ENCODE peak calls at places on chromosomes 6 and 20, in six cellular contexts. B is HepG2, P is GM12891, A is K562, G is H1, Z is GM12878. N is an unnamed sample.

GRCh38 chr6:137978252-137978896 is 111.3 kb downstream of the TNFAIP3 start:
- DNase-seq in B (no peak), P (no peak), A (peak; percentile 83), G (no peak), Z (peak; percentile 48), N (no peak)

GRCh38 chr6:31401403-31401802 is 2.0 kb upstream of the MICA start:
- DNase-seq in B (peak; percentile 69), P (no peak), A (peak; percentile 68), G (no peak), Z (no peak), N (no peak)

GRCh38 chr6:23036401-23036983 is 467.1 kb downstream of the HDGFL1 start:
- DNase-seq in B (no peak), P (no peak), A (no peak), G (no peak), Z (no peak), N (no peak)

GRCh38 chr6:128370072-128370471 is 150.3 kb downstream of the PTPRK start:
- DNase-seq in B (peak; percentile 43), P (no peak), A (no peak), G (no peak), Z (no peak), N (no peak)

GRCh38 chr6:38034269-38034914 is 214.9 kb downstream of the ZFAND3 start:
- DNase-seq in B (peak; percentile 18), P (no peak), A (peak; percentile 18), G (no peak), Z (no peak), N (no peak)

GRCh38 chr6:167687035-167687720 is 139.5 kb upstream of the AFDN start:
- DNase-seq in B (no peak), P (no peak), A (no peak), G (no peak), Z (no peak), N (no peak)

GRCh38 chr20:31680286-31681127 is 42.2 kb downstream of the BCL2L1 start:
- DNase-seq in B (no peak), P (no peak), A (no peak), G (no peak), Z (no peak), N (no peak)

GRCh38 chr6:87918461-87918941 is 129.1 kb upstream of the SPACA1 start:
- DNase-seq in B (no peak), P (no peak), A (no peak), G (no peak), Z (no peak), N (no peak)

GRCh38 chr20:4893709-4894108 is 107.6 kb downstream of the SLC23A2 start:
- DNase-seq in B (no peak), P (no peak), A (no peak), G (no peak), Z (no peak), N (no peak)

GRCh38 chr6:109460161-109460830 is 4.7 kb upstream of the MICAL1 start:
- DNase-seq in B (no peak), P (no peak), A (no peak), G (no peak), Z (no peak), N (no peak)

GRCh38 chr6:1382331-1382882 is 7.0 kb upstream of the FOXF2 start:
- DNase-seq in B (no peak), P (no peak), A (no peak), G (peak; percentile 78), Z (no peak), N (no peak)

GRCh38 chr20:44218441-44218840 is 7.9 kb upstream of the OSER1 start:
- DNase-seq in B (no peak), P (no peak), A (no peak), G (no peak), Z (no peak), N (no peak)

GRCh38 chr20:44215125-44215524 is 4.6 kb upstream of the OSER1 start:
- DNase-seq in B (peak; percentile 78), P (peak; percentile 20), A (peak; percentile 75), G (peak; percentile 74), Z (no peak), N (no peak)

GRCh38 chr20:44219287-44219686 is 8.7 kb upstream of the OSER1 start:
- DNase-seq in B (no peak), P (no peak), A (peak; percentile 14), G (no peak), Z (no peak), N (no peak)

GRCh38 chr20:44219791-44220190 is 9.2 kb upstream of the OSER1 start:
- DNase-seq in B (no peak), P (no peak), A (no peak), G (no peak), Z (no peak), N (no peak)

DNA sequence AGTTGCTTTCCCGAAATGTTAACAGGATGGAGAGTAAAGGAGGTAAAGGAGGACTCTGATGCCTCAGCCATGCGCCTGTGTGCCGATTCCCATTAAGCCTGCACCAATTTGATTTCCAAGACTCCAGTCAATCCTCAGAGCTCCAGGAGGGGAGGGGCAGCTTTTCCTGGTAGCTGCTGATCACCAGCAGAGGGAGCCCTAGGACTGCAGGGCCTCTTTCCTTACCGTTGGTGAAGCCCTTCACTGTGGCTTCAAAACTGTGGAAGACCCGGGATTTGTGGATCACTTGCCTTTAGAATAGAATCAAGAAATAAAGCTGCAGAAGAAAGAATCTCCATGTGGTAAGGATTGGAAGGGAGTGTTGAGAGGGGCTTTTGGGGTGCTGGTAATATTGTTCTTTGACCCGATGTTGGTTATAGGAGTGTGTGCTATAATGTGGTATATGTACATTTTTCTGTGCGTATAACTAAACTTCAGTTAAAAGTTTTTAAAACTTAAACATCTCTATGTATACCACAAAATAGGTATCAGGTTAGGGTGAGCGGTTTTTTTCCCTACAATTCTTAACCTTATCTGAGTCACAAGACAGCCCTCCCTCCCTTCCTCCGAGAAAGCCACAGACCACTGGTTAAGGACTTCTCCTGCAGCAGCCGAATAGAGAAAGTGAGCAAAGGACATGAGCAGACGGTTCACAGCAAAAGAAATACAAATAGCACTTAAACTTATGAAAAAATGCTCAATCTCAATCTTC is 6.9 kb upstream of the OSER1 start:
- DNase-seq in B (peak; percentile 82), P (no peak), A (peak; percentile 85), G (peak; percentile 81), Z (no peak), N (no peak)
- TF ChIP-seq TAF1 in B (no peak), P (no peak), A (no peak), G (no peak), Z (no peak), N (no peak)

GRCh38 chr20:24630486-24631172 is 161.2 kb downstream of the SYNDIG1 start:
- DNase-seq in B (no peak), P (no peak), A (no peak), G (peak; percentile 14), Z (no peak), N (no peak)
- TF ChIP-seq POLR2A in B (no peak), P (no peak), A (no peak), G (no peak), Z (no peak), N (no peak)

DNA sequence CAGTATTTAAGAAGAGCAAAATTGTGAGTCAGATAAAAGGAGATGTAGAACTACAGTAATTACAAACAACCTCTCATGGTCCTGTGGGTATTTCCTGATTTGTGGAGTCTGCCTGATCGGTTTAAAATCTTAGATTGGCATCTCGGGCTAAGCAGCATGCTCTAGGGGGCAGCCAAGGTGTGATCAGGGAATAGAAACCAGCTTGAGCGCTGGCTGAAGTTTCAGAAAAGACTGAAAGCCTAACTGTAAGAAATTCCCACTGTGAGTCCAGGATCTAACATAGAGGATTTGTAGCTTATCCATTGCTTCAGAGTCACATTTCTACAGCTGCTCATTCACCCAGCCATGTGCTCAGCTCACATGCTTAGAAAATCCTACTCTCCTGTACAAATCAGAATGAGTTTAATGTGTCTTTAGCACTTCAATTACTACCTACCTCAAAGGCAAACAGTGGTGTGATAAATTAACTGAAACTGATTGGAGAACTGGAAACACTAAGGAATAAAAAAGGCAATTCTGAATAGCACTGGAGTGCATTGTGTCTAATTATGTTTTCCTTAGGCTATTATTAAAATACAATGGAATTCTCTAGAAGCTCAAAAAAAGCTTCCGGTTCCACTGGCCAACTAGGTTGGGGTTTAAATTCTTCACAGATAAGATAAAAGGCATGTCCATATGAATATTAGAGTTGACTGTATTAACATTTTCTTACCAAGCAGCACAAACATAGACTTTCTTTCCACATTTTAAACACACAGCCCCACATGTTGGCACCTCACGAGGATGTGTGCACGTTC is 73.8 kb upstream of the MPC1 start:
- DNase-seq in B (no peak), P (no peak), A (no peak), G (no peak), Z (peak; percentile 17), N (no peak)
- TF ChIP-seq POLR2AphosphoS5 in B (no peak), P (no peak), A (no peak), G (no peak), Z (no peak), N (no peak)

DNA sequence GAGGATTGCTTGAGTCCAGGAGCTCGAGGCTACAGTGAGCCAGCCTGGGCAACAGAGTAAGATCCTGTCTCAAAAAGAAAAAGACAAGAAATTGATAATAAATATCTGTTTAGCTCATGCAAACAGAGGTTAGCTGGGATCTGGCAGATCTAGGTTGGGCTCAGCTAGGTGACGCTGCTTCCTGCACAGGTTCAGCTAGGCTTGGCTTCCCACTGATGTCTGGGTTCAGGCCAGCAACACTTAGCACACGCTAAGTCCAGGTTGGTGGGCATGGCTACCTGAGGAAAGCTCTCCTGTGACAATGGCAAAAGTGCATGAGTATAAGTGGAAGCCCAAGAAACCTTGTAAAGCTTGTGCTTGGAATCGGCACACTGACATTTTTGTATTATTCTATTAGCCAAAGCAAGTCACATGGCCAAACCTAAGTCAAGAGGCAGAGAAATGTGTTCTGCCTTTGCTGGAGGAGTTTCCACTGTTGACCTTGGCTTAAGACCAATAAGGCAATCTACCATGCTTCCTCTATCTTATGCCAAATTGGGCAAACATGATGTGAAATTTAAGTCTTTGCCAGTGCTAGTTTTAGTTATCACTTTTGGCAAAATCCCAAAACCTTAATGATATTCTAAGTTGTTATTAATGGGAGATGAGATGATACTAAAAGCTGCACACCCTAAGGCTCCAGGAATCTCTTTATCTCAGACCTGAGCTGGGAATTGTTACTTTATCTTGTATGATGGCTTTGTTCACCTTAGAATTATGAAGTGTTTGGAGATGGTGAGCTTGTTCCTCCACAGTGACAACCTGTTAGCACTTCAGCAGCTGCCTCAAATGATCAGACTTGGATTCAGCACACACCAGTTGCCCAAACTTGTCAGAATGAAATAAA is 49.0 kb downstream of the RIN2 start:
- DNase-seq in B (no peak), P (no peak), A (no peak), G (no peak), Z (no peak), N (no peak)
- TF ChIP-seq TAF1 in B (no peak), P (no peak), A (no peak), G (no peak), Z (no peak), N (no peak)

GRCh38 chr20:36465109-36466080 is 75.9 kb upstream of the MYL9 start:
- DNase-seq in B (peak; percentile 66), P (no peak), A (peak; percentile 88), G (no peak), Z (no peak), N (no peak)
- TF ChIP-seq POLR2A in B (no peak), P (no peak), A (no peak), G (no peak), Z (no peak), N (no peak)

DNA sequence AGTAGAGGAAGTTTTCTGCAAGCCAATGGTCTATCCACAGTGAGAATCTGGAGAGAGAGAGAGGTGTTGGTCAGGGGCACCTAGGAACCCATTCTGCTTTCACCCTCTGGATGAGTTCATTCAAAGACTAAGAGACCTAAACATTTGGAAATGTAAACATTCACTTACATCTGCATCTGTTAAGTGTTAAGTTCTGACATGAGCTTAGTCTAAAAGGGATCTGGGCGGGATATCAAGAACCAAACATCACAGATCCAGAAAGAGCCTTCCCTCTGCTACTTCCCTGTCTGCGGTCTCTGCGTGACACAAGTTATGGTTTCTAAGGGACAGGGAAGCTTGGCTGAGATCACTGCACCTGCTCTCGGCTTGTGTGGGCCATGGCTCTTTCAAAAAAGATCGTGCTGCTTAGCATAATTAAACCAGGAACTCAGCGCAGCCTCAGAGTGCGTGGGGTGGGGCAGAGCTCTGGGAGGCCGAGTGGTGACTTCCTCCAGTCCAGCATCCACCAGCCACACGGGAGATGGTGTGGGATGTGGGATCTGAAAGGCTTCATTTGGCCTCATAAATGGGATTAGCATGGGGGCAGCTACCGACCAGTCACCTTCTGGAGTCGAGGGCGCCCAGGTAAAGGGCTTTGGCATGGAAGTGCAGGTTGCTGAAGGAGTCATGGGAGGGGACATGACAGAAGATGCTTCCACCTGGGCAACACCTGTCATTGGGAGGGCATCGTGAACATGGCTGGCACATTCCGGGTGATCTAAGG is 16.6 kb upstream of the RAMACL start:
- DNase-seq in B (no peak), P (no peak), A (no peak), G (no peak), Z (no peak), N (no peak)
- TF ChIP-seq POLR2AphosphoS5 in B (no peak), P (no peak), A (no peak), G (no peak), Z (no peak), N (no peak)

N was measured in GM12892.